ENCODE peak calls at places on chromosome 15, in six cellular contexts. T, I, N, C, D and A are unnamed samples.

GRCh38 chr15:56250626-56251025 is 6.9 kb upstream of the RFX7 start:
- DNase-seq in T (no peak), I (no peak), N (no peak), C (no peak), D (no peak), A (no peak)

GRCh38 chr15:67744331-67745058 is 80.8 kb upstream of the SKOR1 start:
- DNase-seq in T (no peak), I (peak; percentile 34), N (no peak), C (no peak), D (no peak), A (no peak)

GRCh38 chr15:57356178-57356577 is 20.1 kb upstream of the CGNL1 start:
- DNase-seq in T (no peak), I (no peak), N (no peak), C (no peak), D (no peak), A (no peak)

GRCh38 chr15:38050529-38050928 is 116.1 kb downstream of the TMCO5A start:
- DNase-seq in T (no peak), I (peak; percentile 3), N (no peak), C (peak; percentile 77), D (no peak), A (no peak)

GRCh38 chr15:57375827-57376694 is at the start of gene CGNL1:
- DNase-seq in T (no peak), I (peak; percentile 12), N (no peak), C (peak; percentile 49), D (peak; percentile 14), A (peak; percentile 59)

GRCh38 chr15:57061281-57061680 is 142.8 kb downstream of the TCF12 start:
- DNase-seq in T (no peak), I (no peak), N (no peak), C (no peak), D (no peak), A (no peak)

GRCh38 chr15:71202712-71203111 is 87.4 kb downstream of the THSD4 start:
- DNase-seq in T (no peak), I (no peak), N (no peak), C (no peak), D (no peak), A (no peak)

GRCh38 chr15:99683000-99683670 is 50.1 kb downstream of the LYSMD4 start:
- DNase-seq in T (no peak), I (no peak), N (no peak), C (peak; percentile 93), D (no peak), A (no peak)

GRCh38 chr15:38683382-38684242 is 119.0 kb upstream of the RASGRP1 start:
- DNase-seq in T (peak; percentile 38), I (peak; percentile 54), N (no peak), C (peak; percentile 59), D (peak; percentile 27), A (peak; percentile 62)

GRCh38 chr15:32834156-32834555 is 116.4 kb downstream of the GREM1 start:
- DNase-seq in T (no peak), I (peak; percentile 73), N (peak; percentile 39), C (no peak), D (no peak), A (no peak)

GRCh38 chr15:59364238-59364637 is 8.4 kb downstream of the MYO1E start:
- DNase-seq in T (no peak), I (peak; percentile 7), N (no peak), C (peak; percentile 40), D (no peak), A (no peak)

GRCh38 chr15:63504979-63505841 is 817 bp downstream of the USP3 start:
- DNase-seq in T (peak; percentile 85), I (peak; percentile 82), N (no peak), C (peak; percentile 75), D (peak; percentile 64), A (peak; percentile 76)

GRCh38 chr15:89494006-89494405 is 2.4 kb downstream of the RHCG start:
- DNase-seq in T (no peak), I (no peak), N (no peak), C (no peak), D (no peak), A (no peak)

GRCh38 chr15:89490550-89491315 is 5.7 kb downstream of the RHCG start:
- DNase-seq in T (no peak), I (no peak), N (no peak), C (no peak), D (no peak), A (no peak)

GRCh38 chr15:89490081-89490480 is 6.3 kb downstream of the RHCG start:
- DNase-seq in T (no peak), I (no peak), N (no peak), C (no peak), D (no peak), A (no peak)

GRCh38 chr15:89492934-89493631 is 3.3 kb downstream of the RHCG start:
- DNase-seq in T (no peak), I (no peak), N (no peak), C (no peak), D (no peak), A (no peak)

GRCh38 chr15:89492111-89492641 is 4.2 kb downstream of the RHCG start:
- DNase-seq in T (no peak), I (peak; percentile 56), N (no peak), C (no peak), D (no peak), A (no peak)
- TF ChIP-seq CTCF in T (peak; percentile 71), I (peak; percentile 81), N (peak; percentile 38), C (peak; percentile 25), D (peak; percentile 63), A (peak; percentile 36)

DNA sequence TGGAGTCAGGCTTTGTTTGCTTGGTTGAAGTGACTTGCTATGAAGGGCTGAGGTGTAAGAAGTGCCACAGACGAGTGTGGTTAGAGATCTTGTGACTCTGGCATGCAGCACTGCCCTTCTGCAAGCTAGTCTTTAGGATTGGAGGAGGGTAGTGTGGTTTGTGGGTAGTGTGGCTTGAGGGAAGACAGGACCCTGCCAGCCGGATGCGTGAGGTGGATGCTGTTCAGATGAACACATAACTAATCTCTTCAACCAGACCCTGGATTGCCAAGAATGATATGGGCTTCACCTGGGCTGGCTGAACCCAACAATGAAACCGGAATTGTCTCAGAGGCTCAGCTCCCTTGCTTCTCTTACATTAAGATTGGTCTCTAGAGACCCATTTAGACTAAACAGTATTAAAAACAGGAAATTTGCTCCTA is 32.7 kb downstream of the STARD9 start:
- DNase-seq in T (no peak), I (peak; percentile 96), N (peak; percentile 71), C (peak; percentile 65), D (no peak), A (no peak)
- TF ChIP-seq MYC in T (no peak), I (peak; percentile 77), N (no peak), C (no peak), D (no peak), A (no peak)

DNA sequence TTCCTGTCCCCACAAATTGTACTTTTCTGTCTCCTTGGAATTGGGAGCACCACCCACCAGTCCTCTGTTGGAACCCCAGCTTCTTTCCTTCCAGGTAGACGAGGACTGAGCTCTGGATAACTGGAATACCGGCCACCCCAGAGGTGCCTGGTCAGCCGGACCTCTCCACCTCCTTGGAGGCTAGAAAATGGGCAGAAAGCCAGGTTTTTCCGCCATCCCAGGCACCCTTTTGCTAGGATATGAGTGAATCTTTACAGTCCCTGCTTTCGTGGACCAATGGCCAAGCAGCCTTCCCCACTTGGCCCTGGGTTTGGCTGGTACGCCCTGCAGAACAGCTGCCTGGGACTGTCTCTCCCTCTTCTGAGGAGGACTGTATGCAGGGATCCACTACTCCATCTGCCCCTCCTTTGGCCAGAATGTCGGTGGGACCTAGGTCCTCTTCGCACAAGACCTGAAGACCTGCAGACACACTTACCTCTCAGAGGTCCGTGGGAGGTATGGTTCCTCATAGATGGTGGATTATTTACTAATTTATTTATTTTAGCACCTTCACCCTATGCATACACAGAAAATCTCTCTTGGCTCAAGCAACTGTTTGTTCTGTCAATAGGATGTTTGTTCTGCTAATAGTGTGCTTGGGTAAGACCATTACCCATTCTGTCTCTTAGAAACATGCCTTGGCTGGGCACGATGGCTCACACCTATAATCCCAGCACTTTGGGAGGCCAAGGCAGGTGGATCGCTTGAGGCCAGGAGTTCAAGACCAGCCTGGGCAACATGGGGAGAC is 8.6 kb upstream of the CHAC1 start:
- DNase-seq in T (no peak), I (no peak), N (no peak), C (no peak), D (no peak), A (no peak)
- TF ChIP-seq CTCF in T (no peak), I (no peak), N (no peak), C (no peak), D (no peak), A (no peak)

DNA sequence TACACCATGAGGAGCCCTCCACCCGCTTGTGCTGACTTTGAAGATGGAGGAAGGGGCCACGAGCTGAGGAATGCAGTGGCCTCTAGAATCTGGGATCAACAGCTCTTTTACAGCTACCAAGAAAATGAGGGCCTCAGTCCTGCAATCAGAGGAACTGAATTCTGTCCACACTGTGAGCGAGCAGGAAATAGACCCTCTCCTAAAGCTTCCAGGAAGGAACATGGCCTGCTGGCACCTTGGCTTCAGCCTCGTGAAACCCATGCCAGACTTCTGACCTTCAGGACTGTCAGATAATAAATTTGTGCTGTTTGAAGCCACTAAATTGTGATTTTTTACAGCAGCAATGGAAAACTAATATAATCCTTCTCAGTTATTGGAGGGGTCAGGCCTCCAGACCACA is 61.9 kb downstream of the RAB11A start:
- DNase-seq in T (no peak), I (no peak), N (no peak), C (no peak), D (no peak), A (no peak)
- TF ChIP-seq MYC in T (no peak), I (no peak), N (no peak), C (no peak), D (no peak), A (no peak)